ENCODE peak calls at places on chromosomes 5 and 9, in six cellular contexts. E, T, F, H, B and N are unnamed samples.

GRCh38 chr9:100554935-100555401 is 22.9 kb upstream of the CAVIN4 start:
- DNase-seq in H (no peak), F (no peak), T (no peak), B (no peak), E (no peak), N (no peak)

GRCh38 chr9:27124151-27124550 is 15.1 kb downstream of the TEK start:
- DNase-seq in F (no peak), T (peak), E (no peak), B (no peak), H (no peak), N (no peak)

GRCh38 chr9:78230761-78231160 is 5.1 kb upstream of the CEP78 start:
- DNase-seq in H (no peak), F (no peak), E (no peak), B (no peak), T (no peak), N (no peak)

GRCh38 chr5:91381774-91382492 is 1.2 kb downstream of the ARRDC3 start:
- DNase-seq in B (peak), E (peak), H (peak), T (peak), F (peak), N (no peak)

GRCh38 chr9:97705354-97705950 is 8.3 kb upstream of the XPA start:
- DNase-seq in B (no peak), H (no peak), T (no peak), F (no peak), E (no peak), N (no peak)

GRCh38 chr5:82426419-82427154 is 148.4 kb upstream of the RPS23 start:
- DNase-seq in T (no peak), F (no peak), E (no peak), B (no peak), H (no peak), N (no peak)

GRCh38 chr9:95150903-95151302 is 166.6 kb downstream of the FANCC start:
- DNase-seq in H (no peak), B (no peak), T (no peak), E (peak), F (no peak), N (no peak)

GRCh38 chr5:139277171-139277570 is 16.4 kb upstream of the MATR3 start:
- DNase-seq in F (no peak), T (no peak), E (no peak), H (no peak), B (no peak), N (no peak)

GRCh38 chr5:92548351-92548750 is 1032.7 kb downstream of the NR2F1-AS1 start:
- DNase-seq in B (no peak), E (no peak), H (no peak), T (no peak), F (no peak), N (no peak)

GRCh38 chr5:72815580-72816296 is 723 bp upstream of the TNPO1 start:
- DNase-seq in F (no peak), H (no peak), E (peak), B (no peak), T (peak), N (no peak)

GRCh38 chr9:80059191-80059590 is 487.4 kb downstream of the TLE4 start:
- DNase-seq in E (no peak), T (no peak), B (no peak), F (no peak), H (no peak), N (no peak)